ENCODE peak calls at places on chromosomes 2 and 18, in seven cellular contexts. W is AG10803; K is HEK293T; U is central memory CD4-positive, alpha-beta T cell; H is LHCN-M2; M is Ammon's horn; A is caudate nucleus. L is an unnamed sample.

GRCh38 chr18:77208969-77209368 is 40.7 kb upstream of the GALR1 start:
- DNase-seq in H (peak; percentile 91), A (no peak), W (peak; percentile 12), M (peak; percentile 70), K (no peak), U (peak; percentile 47), L (peak; percentile 37)

GRCh38 chr18:58699551-58699950 is 28.3 kb downstream of the MALT1 start:
- DNase-seq in W (no peak), K (no peak), M (no peak), H (no peak), A (no peak), U (no peak), L (no peak)

GRCh38 chr18:38930881-38931753 is 1365.5 kb upstream of the CELF4 start:
- DNase-seq in K (no peak), A (no peak), W (no peak), U (no peak), M (no peak), H (no peak), L (no peak)

GRCh38 chr18:74290831-74291770 is 662 bp downstream of the CYB5A start:
- DNase-seq in W (no peak), A (no peak), M (no peak), K (no peak), H (no peak), U (no peak), L (no peak)

GRCh38 chr2:238743243-238744068 is 104.4 kb upstream of the TWIST2 start:
- DNase-seq in A (no peak), H (no peak), W (no peak), M (no peak), K (no peak), U (no peak), L (no peak)

GRCh38 chr2:139122711-139123158 is 342.5 kb upstream of the NXPH2 start:
- DNase-seq in H (peak; percentile 94), W (peak; percentile 11), U (no peak), A (no peak), K (no peak), M (no peak), L (peak; percentile 15)

GRCh38 chr2:201007584-201007998 is 44.1 kb upstream of the ORC2 start:
- DNase-seq in K (no peak), W (no peak), H (no peak), M (no peak), U (no peak), A (no peak), L (no peak)

GRCh38 chr18:24368749-24369148 is 28.9 kb downstream of the OSBPL1A start:
- DNase-seq in W (no peak), K (no peak), A (no peak), H (no peak), M (no peak), U (no peak), L (no peak)

GRCh38 chr2:39377226-39377939 is 59.7 kb downstream of the MAP4K3 start:
- DNase-seq in H (no peak), K (no peak), M (peak; percentile 30), A (no peak), W (no peak), U (no peak), L (no peak)

GRCh38 chr2:36737131-36737750 is 40.7 kb downstream of the VIT start:
- DNase-seq in M (no peak), U (no peak), H (no peak), K (no peak), W (no peak), A (no peak), L (no peak)

GRCh38 chr2:168432565-168433186 is 23.4 kb upstream of the CERS6 start:
- DNase-seq in A (no peak), H (no peak), K (no peak), M (no peak), U (peak; percentile 13), W (no peak), L (no peak)

GRCh38 chr2:79717364-79718007 is 204.6 kb downstream of the CTNNA2 start:
- DNase-seq in K (no peak), A (no peak), W (peak; percentile 94), M (no peak), U (no peak), H (peak; percentile 75), L (no peak)

GRCh38 chr18:12032786-12033642 is 51.7 kb downstream of the IMPA2 start:
- DNase-seq in U (no peak), W (peak; percentile 82), A (no peak), H (peak; percentile 84), M (no peak), K (no peak), L (peak; percentile 68)

GRCh38 chr18:610214-610928 is 13.6 kb downstream of the CLUL1 start:
- DNase-seq in W (peak; percentile 11), M (no peak), A (no peak), K (no peak), U (no peak), H (no peak), L (no peak)

GRCh38 chr2:67259581-67260347 is 137.4 kb upstream of the ETAA1 start:
- DNase-seq in U (no peak), W (peak; percentile 92), M (peak; percentile 3), K (no peak), H (peak; percentile 80), A (no peak), L (peak; percentile 95)

GRCh38 chr18:78510636-78511035 is 469.0 kb upstream of the SALL3 start:
- DNase-seq in K (no peak), H (no peak), U (no peak), M (no peak), A (no peak), W (no peak), L (no peak)

GRCh38 chr2:130808482-130809268 is 28.0 kb upstream of the ARHGEF4 start:
- DNase-seq in H (no peak), A (no peak), W (no peak), M (no peak), K (no peak), U (no peak), L (no peak)

GRCh38 chr18:42028232-42028832 is 73.3 kb downstream of the PIK3C3 start:
- DNase-seq in U (peak; percentile 16), W (peak; percentile 58), A (no peak), K (peak; percentile 21), M (peak; percentile 56), H (peak; percentile 40), L (peak; percentile 36)

GRCh38 chr2:72984172-72984671 is 66.9 kb downstream of the EMX1 start:
- DNase-seq in A (no peak), U (no peak), K (no peak), M (no peak), H (no peak), W (no peak), L (no peak)

GRCh38 chr2:138180691-138181386 is 216.6 kb downstream of the HNMT start:
- DNase-seq in U (no peak), A (no peak), H (no peak), M (no peak), W (no peak), K (no peak), L (no peak)

GRCh38 chr2:9980520-9980919 is 29.0 kb downstream of the GRHL1 start:
- DNase-seq in U (no peak), A (no peak), K (no peak), M (no peak), H (no peak), W (peak; percentile 89), L (peak; percentile 49)

GRCh38 chr2:86201951-86202692 is 2.9 kb downstream of the MRPL35 start:
- DNase-seq in H (no peak), K (no peak), W (no peak), A (no peak), U (no peak), M (peak; percentile 61), L (no peak)

GRCh38 chr2:142188562-142188961 is 57.7 kb upstream of the LRP1B start:
- DNase-seq in H (no peak), K (no peak), W (peak; percentile 1), A (no peak), U (no peak), M (no peak), L (peak; percentile 57)

GRCh38 chr2:28269019-28269784 is 123.5 kb upstream of the FOSL2 start:
- DNase-seq in H (peak; percentile 39), A (no peak), W (no peak), U (no peak), M (no peak), K (no peak), L (no peak)

GRCh38 chr2:135093685-135094340 is 41.7 kb downstream of the RAB3GAP1 start:
- DNase-seq in A (no peak), U (no peak), H (no peak), K (no peak), W (no peak), M (no peak), L (no peak)

GRCh38 chr18:2994603-2995432 is 18.1 kb downstream of the LPIN2 start:
- DNase-seq in M (no peak), K (no peak), H (no peak), W (peak; percentile 39), U (peak; percentile 78), A (no peak), L (no peak)

GRCh38 chr2:96788393-96789244 is 27.4 kb upstream of the CNNM3 start:
- DNase-seq in K (no peak), W (no peak), U (no peak), H (peak; percentile 46), M (peak; percentile 54), A (no peak), L (no peak)

GRCh38 chr2:182941121-182941713 is 74.8 kb upstream of the FRZB start:
- DNase-seq in W (no peak), U (no peak), A (no peak), M (no peak), K (no peak), H (no peak), L (no peak)

GRCh38 chr2:72694715-72695496 is 130.9 kb downstream of the EXOC6B start:
- DNase-seq in K (peak; percentile 33), M (peak; percentile 12), U (no peak), H (peak; percentile 48), A (no peak), W (peak; percentile 81), L (peak; percentile 17)

GRCh38 chr18:39627936-39628335 is 2062.3 kb upstream of the CELF4 start:
- DNase-seq in H (no peak), U (no peak), A (no peak), M (no peak), K (no peak), W (no peak), L (peak; percentile 46)

GRCh38 chr18:28584726-28585125 is 407.8 kb upstream of the CDH2 start:
- DNase-seq in K (peak; percentile 34), M (no peak), W (peak; percentile 82), H (peak; percentile 91), U (no peak), A (no peak), L (peak; percentile 72)

GRCh38 chr2:224520064-224520463 is 65.1 kb downstream of the CUL3 start:
- DNase-seq in K (no peak), M (no peak), H (peak; percentile 72), U (no peak), A (no peak), W (peak; percentile 74), L (peak; percentile 89)

GRCh38 chr18:7021994-7022840 is 95.4 kb downstream of the LAMA1 start:
- DNase-seq in M (no peak), K (peak; percentile 58), W (peak; percentile 16), H (peak; percentile 46), U (no peak), A (no peak), L (peak; percentile 37)